ENCODE peak calls at places on chromosomes 12 and 14, in ten cellular contexts. C is T follicular helper cell; F is fibroblast of lung; R is choroid plexus epithelial cell; V is right atrium auricular region; O is activated CD4-positive, alpha-beta T cell treated with anti-CD3 and anti-CD28 coated beads for 48 hours; J is AG08396; Q is lung; D is NCI-H1417; G is SK-N-SH. M is an unnamed sample.

GRCh38 chr14:23366163-23366921 is 1.4 kb upstream of the EFS start:
- DNase-seq in V (no peak), C (no peak), O (no peak), G (peak; percentile 90), J (peak; percentile 77), D (no peak), F (peak; percentile 81), Q (peak; percentile 51), R (peak; percentile 52), M (no peak)

GRCh38 chr14:64229489-64229888 is 64.7 kb downstream of the ESR2 start:
- DNase-seq in R (no peak), Q (no peak), O (no peak), V (no peak), C (no peak), J (no peak), F (no peak), G (no peak), D (no peak), M (no peak)

GRCh38 chr14:33709286-33709685 is 241.6 kb downstream of the EGLN3 start:
- DNase-seq in G (no peak), V (no peak), J (no peak), F (peak; percentile 9), D (no peak), R (no peak), C (no peak), Q (no peak), O (no peak), M (peak; percentile 26)

GRCh38 chr14:101008631-101009336 is 105.3 kb upstream of the RTL1 start:
- DNase-seq in D (no peak), G (no peak), C (no peak), J (peak; percentile 6), O (no peak), V (no peak), Q (no peak), F (peak; percentile 9), R (no peak), M (peak; percentile 82)

GRCh38 chr12:56042430-56043203 is 899 bp downstream of the RPS26 start:
- DNase-seq in C (no peak), R (peak; percentile 9), J (no peak), F (no peak), O (no peak), Q (no peak), D (no peak), V (no peak), G (no peak), M (no peak)

GRCh38 chr12:75848961-75849360 is 182.6 kb downstream of the PHLDA1 start:
- DNase-seq in R (no peak), G (no peak), J (no peak), D (no peak), C (no peak), Q (no peak), F (no peak), O (no peak), V (no peak), M (no peak)

GRCh38 chr12:123924539-123924938 is 48.1 kb downstream of the CCDC92 start:
- DNase-seq in Q (no peak), D (no peak), G (no peak), R (no peak), O (no peak), V (no peak), C (no peak), J (no peak), F (no peak), M (no peak)

GRCh38 chr14:68214431-68214830 is 394.9 kb downstream of the RAD51B start:
- DNase-seq in D (peak; percentile 23), F (no peak), J (no peak), C (no peak), O (no peak), R (peak; percentile 21), G (no peak), V (no peak), Q (no peak), M (no peak)

GRCh38 chr12:64633186-64633939 is 23.1 kb downstream of the RASSF3 start:
- DNase-seq in R (no peak), C (no peak), G (no peak), J (no peak), O (no peak), Q (no peak), F (no peak), V (no peak), D (no peak), M (no peak)

GRCh38 chr14:101497910-101498860 is 63.1 kb upstream of the DIO3 start:
- DNase-seq in R (no peak), G (no peak), J (no peak), F (no peak), C (no peak), V (peak; percentile 48), D (no peak), O (no peak), Q (no peak), M (no peak)

GRCh38 chr14:46651526-46652144 is at the start of gene RPL10L:
- DNase-seq in C (no peak), D (no peak), F (no peak), Q (no peak), O (peak; percentile 4), G (peak; percentile 7), V (no peak), R (no peak), J (no peak), M (no peak)

GRCh38 chr12:65622056-65622455 is 202.2 kb upstream of the HMGA2 start:
- DNase-seq in F (no peak), Q (no peak), G (no peak), R (no peak), D (no peak), O (no peak), V (no peak), C (no peak), J (no peak), M (no peak)

GRCh38 chr12:49550853-49551252 is 12.0 kb downstream of the KCNH3 start:
- DNase-seq in C (no peak), O (no peak), V (no peak), J (no peak), G (peak; percentile 16), F (no peak), D (peak; percentile 45), Q (no peak), R (no peak), M (no peak)

GRCh38 chr14:104865631-104866441 is 768 bp downstream of the CEP170B start:
- DNase-seq in F (peak; percentile 52), J (peak; percentile 91), R (peak; percentile 60), G (peak; percentile 80), C (no peak), Q (peak; percentile 68), O (peak; percentile 50), V (peak; percentile 73), D (peak; percentile 65), M (peak; percentile 76)

GRCh38 chr12:110766311-110767154 is 23.8 kb upstream of the PPP1CC start:
- DNase-seq in D (peak; percentile 37), Q (no peak), V (no peak), G (no peak), F (peak; percentile 35), R (no peak), C (no peak), O (no peak), J (no peak), M (peak; percentile 54)

GRCh38 chr12:124347805-124348658 is 53.1 kb downstream of the RFLNA start:
- DNase-seq in R (no peak), V (no peak), G (peak; percentile 79), F (no peak), J (no peak), O (peak; percentile 33), Q (no peak), D (peak; percentile 12), C (peak; percentile 13), M (no peak)

GRCh38 chr14:104284107-104284592 is 145.8 kb downstream of the KIF26A start:
- DNase-seq in F (no peak), G (peak; percentile 24), D (peak; percentile 85), O (no peak), Q (no peak), J (no peak), V (no peak), C (no peak), R (no peak), M (no peak)

M was measured in foreskin fibroblast.